ENCODE peak calls at places on chromosomes 5 and 9, in seven cellular contexts. S is GM12891, M is GM12892, O is SK-N-SH, A is HepG2, C is GM12878, W is K562. X is an unnamed sample.

GRCh38 chr9:5893134-5893505 is 2.4 kb downstream of the MLANA start:
- DNase-seq in C (no peak), A (peak), W (no peak), S (no peak), M (no peak), O (no peak), X (no peak)

GRCh38 chr5:1633605-1634336 is 110.0 kb upstream of the LPCAT1 start:
- DNase-seq in W (peak), C (peak), S (peak), A (peak), O (peak), M (peak), X (peak)

GRCh38 chr5:7533941-7534340 is 138.0 kb downstream of the ADCY2 start:
- DNase-seq in C (no peak), M (no peak), A (no peak), O (no peak), S (no peak), W (no peak), X (no peak)

GRCh38 chr9:34084562-34084961 is 35.9 kb upstream of the UBAP2 start:
- DNase-seq in O (no peak), W (no peak), A (no peak), M (no peak), S (no peak), C (no peak), X (no peak)

GRCh38 chr5:8376478-8376877 is 507.5 kb downstream of the MTRR start:
- DNase-seq in M (no peak), W (no peak), C (no peak), S (no peak), A (no peak), O (no peak), X (no peak)

GRCh38 chr9:128150594-128151342 is 1.5 kb downstream of the LCN2 start:
- DNase-seq in S (peak), A (peak), W (peak), C (no peak), M (no peak), O (peak), X (peak)

GRCh38 chr9:113511047-113511521 is 47.6 kb downstream of the RGS3 start:
- DNase-seq in W (no peak), C (no peak), O (peak), S (no peak), A (no peak), M (no peak), X (no peak)

GRCh38 chr5:58262226-58262625 is 197.7 kb downstream of the PLK2 start:
- DNase-seq in S (no peak), M (no peak), A (no peak), O (no peak), W (no peak), C (no peak), X (no peak)

GRCh38 chr5:113526421-113526820 is 12.9 kb downstream of the YTHDC2 start:
- DNase-seq in M (no peak), W (no peak), S (no peak), C (no peak), O (no peak), A (no peak), X (no peak)

GRCh38 chr9:107948601-107949000 is 459.0 kb upstream of the KLF4 start:
- DNase-seq in S (no peak), A (no peak), O (no peak), C (no peak), W (no peak), M (no peak), X (no peak)

GRCh38 chr5:40486437-40487270 is 193.1 kb upstream of the PTGER4 start:
- DNase-seq in O (no peak), M (no peak), S (no peak), W (no peak), A (no peak), C (peak), X (no peak)

GRCh38 chr9:88992556-88992955 is 1.3 kb downstream of the S1PR3 start:
- DNase-seq in W (no peak), A (no peak), S (no peak), M (no peak), C (no peak), O (no peak), X (peak)

GRCh38 chr9:113993838-113994540 is 84.1 kb downstream of the AMBP start:
- DNase-seq in A (no peak), M (no peak), O (peak), C (no peak), S (no peak), W (no peak), X (no peak)

GRCh38 chr5:67234671-67235176 is 38.1 kb upstream of the CD180 start:
- DNase-seq in W (peak), C (no peak), S (no peak), A (peak), O (no peak), M (no peak), X (no peak)

GRCh38 chr5:31854625-31855526 is 215.9 kb downstream of the PDZD2 start:
- DNase-seq in W (no peak), S (peak), O (peak), C (no peak), A (no peak), M (no peak), X (peak)

GRCh38 chr5:127290019-127290945 is at the start of gene MEGF10:
- DNase-seq in O (peak), W (peak), M (peak), S (peak), A (peak), C (no peak), X (peak)

GRCh38 chr9:34647651-34648050 is 1.2 kb downstream of the GALT start:
- DNase-seq in W (peak), S (no peak), C (no peak), A (no peak), M (no peak), O (no peak), X (no peak)

GRCh38 chr9:16196206-16196605 is 643.4 kb downstream of the CCDC171 start:
- DNase-seq in O (no peak), A (no peak), M (no peak), S (no peak), W (no peak), C (no peak), X (no peak)

GRCh38 chr9:118170032-118170955 is 466.1 kb downstream of the TLR4 start:
- DNase-seq in O (peak), C (no peak), W (peak), M (no peak), A (peak), S (no peak), X (peak)

GRCh38 chr5:103466494-103466893 is 96.1 kb downstream of the NUDT12 start:
- DNase-seq in S (no peak), W (no peak), A (no peak), C (no peak), M (no peak), O (no peak), X (no peak)

GRCh38 chr5:111478266-111478665 is 34.1 kb downstream of the STARD4 start:
- DNase-seq in O (peak), S (no peak), A (no peak), W (no peak), C (no peak), M (no peak), X (no peak)

GRCh38 chr5:142512680-142513042 is 173.2 kb downstream of the FGF1 start:
- DNase-seq in W (no peak), M (no peak), S (no peak), C (no peak), O (no peak), A (peak), X (no peak)

DNA sequence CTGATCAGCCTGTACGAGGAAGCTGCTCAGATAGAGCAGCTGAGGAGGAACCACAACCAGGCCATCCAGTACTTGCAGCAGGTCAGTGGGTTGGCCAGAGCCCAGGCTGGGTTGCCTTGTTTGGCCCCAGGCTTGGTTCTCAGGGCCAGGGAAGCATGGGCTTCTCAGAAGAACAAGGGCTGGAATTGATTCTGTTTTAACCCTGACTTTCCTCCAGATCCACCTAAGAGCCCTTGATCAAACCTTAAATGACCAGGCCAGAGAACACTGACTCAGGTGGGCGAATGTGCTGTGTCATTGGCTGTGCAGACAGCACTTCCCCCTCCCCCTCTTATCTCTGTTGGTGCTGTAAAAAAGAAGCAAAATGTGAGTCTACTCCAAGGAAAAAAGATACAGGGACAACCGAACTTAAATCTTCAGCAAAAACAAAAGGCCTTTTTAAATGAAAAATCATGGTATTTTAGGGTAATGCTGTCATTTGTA is 28.1 kb downstream of the TTC23L start:
- DNase-seq in W (peak), S (no peak), O (no peak), M (no peak), C (no peak), A (peak), X (no peak)
- TF ChIP-seq TAF1 in W (no peak), S (no peak), O (no peak), M (no peak), C (no peak), A (no peak), X (no peak)

DNA sequence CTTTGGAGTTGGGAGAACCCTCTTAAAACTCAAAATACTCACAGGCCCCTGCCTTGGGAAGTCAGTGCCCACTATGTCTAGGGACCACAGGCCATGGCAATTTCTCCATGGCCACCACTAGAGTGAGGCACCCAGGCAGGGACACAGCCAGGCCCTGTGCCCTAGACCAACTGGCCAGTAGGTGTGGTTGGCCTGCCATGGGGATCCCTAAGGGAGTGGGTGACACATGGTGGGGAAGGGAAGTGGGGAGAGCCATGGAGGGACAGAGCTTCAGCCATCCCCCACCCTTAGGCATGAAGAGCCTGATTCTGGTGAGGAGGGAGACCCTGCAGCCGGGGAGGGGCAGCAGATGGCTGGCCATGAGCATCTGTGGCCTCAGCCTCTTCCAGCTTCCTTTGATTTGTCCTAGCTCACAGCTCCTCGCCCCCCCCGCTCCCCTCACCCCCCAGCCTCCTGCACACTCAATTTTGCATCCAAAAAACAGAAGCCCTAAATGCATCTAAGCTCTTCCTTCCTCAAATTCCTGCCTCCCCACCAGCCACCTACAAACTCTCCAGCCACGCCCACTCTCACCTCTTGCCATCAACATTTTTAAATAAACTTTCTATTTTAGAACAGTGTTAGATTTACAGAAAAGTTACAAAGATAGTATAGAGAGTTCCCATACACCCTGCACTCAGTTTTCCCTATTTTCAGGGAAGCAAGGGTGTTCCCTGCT is 1.6 kb upstream of the DBN1 start:
- DNase-seq in M (no peak), S (no peak), O (no peak), A (no peak), W (no peak), C (no peak), X (no peak)
- TF ChIP-seq TAF1 in M (no peak), S (no peak), O (no peak), A (no peak), W (no peak), C (no peak), X (no peak)

GRCh38 chr9:116098476-116098875 is 55.1 kb upstream of the PAPPA start:
- DNase-seq in A (no peak), W (no peak), S (no peak), C (no peak), O (no peak), M (no peak), X (no peak)

GRCh38 chr9:116099821-116100220 is 53.8 kb upstream of the PAPPA start:
- DNase-seq in O (no peak), S (no peak), C (no peak), M (no peak), A (no peak), W (no peak), X (no peak)

GRCh38 chr9:116101516-116101915 is 52.1 kb upstream of the PAPPA start:
- DNase-seq in W (no peak), S (no peak), C (no peak), O (no peak), M (no peak), A (no peak), X (no peak)

GRCh38 chr9:116102596-116102995 is 51.0 kb upstream of the PAPPA start:
- DNase-seq in S (no peak), C (no peak), M (no peak), O (no peak), A (no peak), W (no peak), X (no peak)

DNA sequence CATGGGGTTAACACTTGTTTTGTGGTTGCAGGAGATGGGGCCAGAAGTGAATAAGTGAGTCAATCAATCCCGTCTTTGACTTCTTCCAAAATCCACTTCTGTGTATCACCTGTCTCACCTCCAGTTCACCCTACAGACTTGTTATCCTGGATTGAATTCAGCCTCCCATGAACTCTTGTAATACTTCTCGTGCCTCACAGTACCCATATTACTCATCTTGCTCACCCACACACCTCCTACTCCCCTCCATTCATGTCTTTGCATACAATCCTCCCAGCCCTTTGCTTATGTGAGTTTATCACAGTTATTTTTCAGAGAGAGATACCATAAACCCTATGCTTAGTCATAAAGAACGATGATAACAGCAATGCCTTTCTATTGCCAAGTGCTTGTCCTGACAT is 52.9 kb upstream of the PAPPA start:
- DNase-seq in M (no peak), S (no peak), O (no peak), A (no peak), C (no peak), W (no peak), X (no peak)
- TF ChIP-seq TAF1 in M (no peak), S (no peak), O (no peak), A (no peak), C (no peak), W (no peak), X (no peak)

DNA sequence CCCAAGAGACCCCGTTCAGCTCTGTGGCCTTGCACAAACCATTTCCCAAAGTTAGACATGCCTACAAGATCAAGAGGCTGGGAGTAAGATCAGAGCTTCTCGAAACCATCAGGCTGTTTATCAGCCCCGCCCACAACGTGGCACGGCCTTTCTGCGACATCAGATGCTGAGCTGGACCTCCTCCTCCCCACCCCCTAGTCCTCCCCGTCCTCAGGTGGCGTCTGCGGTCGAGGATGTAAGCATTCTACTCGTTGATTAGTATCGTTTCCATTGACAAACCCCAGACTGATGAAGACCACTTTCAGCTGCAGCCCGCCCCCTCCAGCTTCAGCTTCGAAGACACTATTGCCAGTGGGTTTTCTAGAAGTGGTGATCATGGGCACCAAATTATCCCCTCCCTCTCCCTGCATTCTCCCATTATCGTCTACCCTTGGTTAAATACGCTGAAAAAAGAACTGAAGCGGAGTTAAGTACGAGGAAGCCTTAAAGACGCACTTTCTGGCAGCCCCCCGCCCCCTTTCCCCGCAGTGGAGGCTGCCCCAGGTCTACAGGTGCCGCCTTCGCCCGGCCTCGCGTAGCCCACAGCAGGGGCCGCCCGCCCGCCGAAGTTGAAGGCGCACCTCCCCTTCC is 1.1 kb downstream of the PPIC start:
- DNase-seq in W (peak), C (no peak), A (peak), O (peak), M (no peak), S (peak), X (peak)
- TF ChIP-seq TAF1 in W (no peak), C (no peak), A (no peak), O (no peak), M (no peak), S (no peak), X (no peak)